ENCODE peak calls at places on chromosomes 5 and 9, in six cellular contexts. P is H1, M is IMR-90, O is A549, X is esophagus muscularis mucosa, W is H54. V is an unnamed sample.

GRCh38 chr5:114782869-114783268 is 386.8 kb downstream of the TRIM36 start:
- DNase-seq in P (peak), M (no peak), O (no peak), X (no peak), W (no peak), V (no peak)

GRCh38 chr5:110007101-110007500 is 317.4 kb downstream of the MAN2A1 start:
- DNase-seq in P (no peak), M (no peak), O (no peak), X (no peak), W (no peak), V (no peak)

GRCh38 chr5:67983251-67983941 is 232.2 kb upstream of the PIK3R1 start:
- DNase-seq in P (no peak), M (peak), O (no peak), X (no peak), W (no peak), V (no peak)

GRCh38 chr5:174596429-174596828 is 128.0 kb upstream of the MSX2 start:
- DNase-seq in P (no peak), M (peak), O (no peak), X (no peak), W (peak), V (no peak)

GRCh38 chr5:125470503-125470902 is 724.1 kb upstream of the ZNF608 start:
- DNase-seq in P (no peak), M (no peak), O (no peak), X (no peak), W (no peak), V (no peak)

GRCh38 chr9:16191691-16192402 is 639.0 kb downstream of the CCDC171 start:
- DNase-seq in P (peak), M (peak), O (peak), X (peak), W (peak), V (peak)

GRCh38 chr5:1054018-1054798 is 45.6 kb downstream of the NKD2 start:
- DNase-seq in P (no peak), M (no peak), O (no peak), X (no peak), W (no peak), V (no peak)

GRCh38 chr5:17182966-17183365 is 34.5 kb upstream of the BASP1 start:
- DNase-seq in P (no peak), M (peak), O (no peak), X (no peak), W (no peak), V (no peak)

GRCh38 chr5:39566891-39567290 is 142.1 kb upstream of the DAB2 start:
- DNase-seq in P (no peak), M (no peak), O (no peak), X (no peak), W (no peak), V (no peak)

GRCh38 chr5:42655982-42656660 is 100.5 kb upstream of the CCDC152 start:
- DNase-seq in P (no peak), M (no peak), O (no peak), X (no peak), W (no peak), V (no peak)

GRCh38 chr9:137313326-137313920 is 11.4 kb upstream of the NRARP start:
- DNase-seq in P (no peak), M (no peak), O (no peak), X (no peak), W (peak), V (peak)

GRCh38 chr5:1105350-1106265 is 6.3 kb downstream of the SLC12A7 start:
- DNase-seq in P (no peak), M (no peak), O (peak), X (no peak), W (no peak), V (no peak)

GRCh38 chr9:19151425-19152159 is 24.3 kb upstream of the PLIN2 start:
- DNase-seq in P (no peak), M (no peak), O (no peak), X (no peak), W (no peak), V (no peak)

GRCh38 chr5:14503017-14503680 is 78.4 kb upstream of the OTULINL start:
- DNase-seq in P (no peak), M (no peak), O (no peak), X (no peak), W (no peak), V (no peak)

GRCh38 chr9:99103909-99104458 is 929 bp upstream of the TGFBR1 start:
- DNase-seq in P (peak), M (peak), O (no peak), X (no peak), W (peak), V (no peak)

GRCh38 chr5:172399826-172400225 is 54.5 kb downstream of the SH3PXD2B start:
- DNase-seq in P (no peak), M (no peak), O (no peak), X (no peak), W (no peak), V (no peak)

GRCh38 chr9:107222020-107222522 is 61.0 kb upstream of the RAD23B start:
- DNase-seq in P (no peak), M (peak), O (no peak), X (peak), W (peak), V (no peak)

GRCh38 chr5:62093981-62094380 is 212.0 kb upstream of the KIF2A start:
- DNase-seq in P (no peak), M (peak), O (peak), X (no peak), W (peak), V (no peak)

GRCh38 chr5:137114529-137114928 is 384.6 kb downstream of the SPOCK1 start:
- DNase-seq in P (no peak), M (peak), O (peak), X (no peak), W (no peak), V (no peak)

GRCh38 chr9:33781736-33782135 is 13.6 kb upstream of the PRSS3 start:
- DNase-seq in P (no peak), M (no peak), O (no peak), X (no peak), W (no peak), V (no peak)

GRCh38 chr5:36239370-36240293 is 2.1 kb downstream of the NADK2 start:
- DNase-seq in P (no peak), M (no peak), O (no peak), X (no peak), W (no peak), V (no peak)

GRCh38 chr9:115289757-115290208 is 171.8 kb upstream of the TNC start:
- DNase-seq in P (no peak), M (peak), O (no peak), X (no peak), W (no peak), V (no peak)

GRCh38 chr5:141192110-141192725 is at the start of gene PCDHB10:
- DNase-seq in P (peak), M (peak), O (no peak), X (no peak), W (peak), V (peak)

GRCh38 chr9:99822596-99823391 is 1.1 kb downstream of the NR4A3 start:
- DNase-seq in P (peak), M (peak), O (peak), X (peak), W (peak), V (peak)

GRCh38 chr5:72440207-72440638 is 67.0 kb downstream of the ZNF366 start:
- DNase-seq in P (no peak), M (no peak), O (no peak), X (no peak), W (no peak), V (no peak)

GRCh38 chr9:36045610-36046009 is 8.9 kb downstream of the RECK start:
- DNase-seq in P (no peak), M (no peak), O (no peak), X (no peak), W (no peak), V (no peak)

GRCh38 chr9:95138474-95138873 is 179.0 kb downstream of the FANCC start:
- DNase-seq in P (no peak), M (peak), O (no peak), X (no peak), W (no peak), V (no peak)

GRCh38 chr9:94030318-94031179 is 53.7 kb upstream of the PTPDC1 start:
- DNase-seq in P (peak), M (peak), O (peak), X (peak), W (peak), V (peak)
- TF ChIP-seq POLR2A in P (peak), M (peak), O (peak), X (peak), W (peak), V (no peak)

GRCh38 chr9:6015278-6016157 is at the start of gene RANBP6:
- DNase-seq in P (peak), M (peak), O (peak), X (peak), W (peak), V (peak)
- TF ChIP-seq POLR2A in P (peak), M (peak), O (peak), X (peak), W (peak), V (peak)

GRCh38 chr9:133160742-133161541 is 2.8 kb downstream of the GBGT1 start:
- DNase-seq in P (no peak), M (peak), O (peak), X (peak), W (peak), V (peak)

GRCh38 chr9:133164209-133164590 is 486 bp upstream of the GBGT1 start:
- DNase-seq in P (no peak), M (no peak), O (no peak), X (no peak), W (no peak), V (no peak)

GRCh38 chr9:133163559-133164208 is at the start of gene GBGT1:
- DNase-seq in P (peak), M (no peak), O (peak), X (no peak), W (no peak), V (peak)

GRCh38 chr9:133162802-133163558 is 734 bp downstream of the GBGT1 start:
- DNase-seq in P (peak), M (no peak), O (no peak), X (no peak), W (no peak), V (peak)

GRCh38 chr9:133161542-133161950 is 2.2 kb downstream of the GBGT1 start:
- DNase-seq in P (no peak), M (no peak), O (no peak), X (no peak), W (no peak), V (no peak)
- TF ChIP-seq POLR2A in P (no peak), M (no peak), O (no peak), X (no peak), W (no peak), V (no peak)

DNA sequence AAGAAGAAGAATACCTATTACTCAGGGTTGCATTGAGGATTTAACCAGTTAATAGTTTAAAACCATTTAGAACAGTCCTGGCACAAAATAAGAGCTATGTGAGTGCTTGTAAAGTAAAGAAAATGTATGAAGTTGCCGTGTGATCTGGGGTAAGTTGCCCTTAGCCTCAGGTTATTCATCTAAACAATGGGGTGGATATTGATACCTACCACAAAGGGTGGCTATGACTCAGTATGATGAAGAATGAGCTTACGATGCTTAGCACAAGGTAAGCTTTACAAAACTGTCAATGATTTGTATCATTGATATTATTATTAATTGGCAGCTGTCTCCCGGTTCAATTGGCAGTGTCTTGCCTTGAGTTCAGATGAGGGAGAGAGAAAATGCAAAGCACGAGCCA is 149.4 kb upstream of the PITX1 start:
- DNase-seq in P (no peak), M (no peak), O (no peak), X (no peak), W (no peak), V (no peak)
- TF ChIP-seq POLR2A in P (no peak), M (no peak), O (no peak), X (no peak), W (no peak), V (no peak)

DNA sequence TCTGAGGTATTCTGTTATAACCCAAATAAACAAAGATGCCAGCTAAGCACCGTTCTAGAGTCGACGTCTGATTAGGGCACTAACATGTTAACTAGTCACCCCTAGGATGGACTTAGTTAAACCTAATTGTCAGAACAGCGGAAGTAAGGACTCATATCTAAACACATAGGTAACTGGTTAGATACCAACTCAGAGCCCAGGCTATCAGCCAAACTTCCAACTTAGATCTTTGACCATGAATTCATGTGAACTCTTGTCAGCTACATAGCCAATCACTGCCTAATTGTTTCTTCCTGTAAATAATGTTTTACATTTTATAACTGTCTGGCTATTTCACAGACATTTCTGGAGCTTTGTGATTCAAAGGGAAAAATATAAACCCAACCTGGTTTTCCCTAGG is 84.3 kb upstream of the DHFR start:
- DNase-seq in P (no peak), M (no peak), O (no peak), X (no peak), W (no peak), V (no peak)
- TF ChIP-seq POLR2A in P (no peak), M (no peak), O (no peak), X (no peak), W (no peak), V (no peak)

DNA sequence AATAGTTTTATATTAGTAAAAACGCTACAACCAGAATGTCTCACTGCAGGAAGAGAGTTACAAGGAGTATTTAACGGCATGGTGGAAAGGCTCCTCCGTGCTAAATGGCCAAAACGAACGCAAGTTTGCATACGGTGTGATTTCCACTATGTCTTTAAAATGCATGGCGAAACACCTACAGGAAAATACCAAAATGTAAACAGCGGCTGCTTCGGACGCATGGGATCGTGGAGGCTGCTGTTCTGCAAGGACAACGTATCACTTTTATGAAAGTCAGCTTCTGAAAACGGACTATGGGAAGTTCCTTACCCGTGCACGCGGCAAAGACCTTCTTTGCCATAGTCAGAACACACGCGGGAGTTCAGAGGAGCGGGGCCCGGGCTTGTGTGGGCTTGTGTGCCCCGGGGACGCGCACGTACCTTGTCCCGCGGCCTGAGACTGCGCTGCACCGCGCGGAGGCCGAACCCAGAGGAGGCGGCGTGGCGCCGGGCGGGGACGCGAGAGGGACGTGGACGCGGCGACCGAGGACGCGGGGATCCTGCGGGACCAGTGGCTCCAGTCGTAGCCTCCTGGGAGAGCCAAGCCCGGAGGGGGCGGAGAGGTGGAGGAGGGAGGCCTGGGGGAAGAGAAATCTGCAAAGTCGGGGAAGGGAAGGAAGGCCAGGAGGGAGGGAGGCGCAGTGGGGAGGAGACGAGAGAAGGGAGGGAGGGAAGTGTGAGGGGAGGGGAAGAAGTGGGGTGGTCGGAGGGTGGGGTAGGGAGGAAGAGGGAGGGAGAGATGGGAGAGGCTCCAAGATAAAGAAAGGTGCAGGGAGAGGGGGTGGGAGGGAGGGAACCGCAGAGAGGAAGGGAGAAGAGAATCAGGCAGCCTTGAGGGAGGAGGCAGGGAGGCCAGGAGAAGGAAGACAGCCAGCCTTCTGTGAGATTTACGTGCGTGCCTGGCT is at the start of gene CMBL:
- DNase-seq in P (peak), M (peak), O (no peak), X (no peak), W (peak), V (peak)
- TF ChIP-seq POLR2A in P (no peak), M (no peak), O (peak), X (no peak), W (peak), V (no peak)

DNA sequence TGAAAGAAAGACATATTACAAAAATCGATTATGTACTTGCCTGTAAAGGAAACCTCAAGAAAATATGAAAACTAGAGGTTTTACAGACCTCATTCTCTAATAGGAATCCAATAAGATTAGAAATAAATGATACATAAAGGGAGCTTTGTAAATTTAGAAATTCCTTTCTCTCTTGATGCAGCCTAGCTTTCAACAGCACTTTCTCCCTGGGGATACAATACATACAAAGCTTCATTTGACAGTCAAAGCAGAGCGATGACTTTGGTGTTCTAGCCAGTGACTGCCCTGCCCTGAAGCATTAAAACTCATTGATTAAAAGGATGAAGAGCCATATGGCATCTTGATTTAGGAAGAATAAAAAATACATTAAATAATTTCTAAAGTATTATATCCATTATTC is 46.2 kb upstream of the GLIS3 start:
- DNase-seq in P (no peak), M (no peak), O (no peak), X (peak), W (no peak), V (no peak)
- TF ChIP-seq POLR2A in P (no peak), M (no peak), O (no peak), X (no peak), W (no peak), V (no peak)

GRCh38 chr5:10266839-10267238 is 16.8 kb downstream of the CCT5 start:
- DNase-seq in P (no peak), M (no peak), O (no peak), X (no peak), W (no peak), V (no peak)
- TF ChIP-seq POLR2A in P (no peak), M (no peak), O (no peak), X (no peak), W (no peak), V (no peak)

GRCh38 chr9:91425270-91425669 is 1.6 kb upstream of the NFIL3 start:
- DNase-seq in P (no peak), M (no peak), O (no peak), X (no peak), W (no peak), V (no peak)

GRCh38 chr9:91423785-91424402 is at the start of gene NFIL3:
- DNase-seq in P (peak), M (peak), O (peak), X (no peak), W (peak), V (peak)

GRCh38 chr9:91422832-91423711 is 560 bp downstream of the NFIL3 start:
- DNase-seq in P (peak), M (peak), O (peak), X (peak), W (peak), V (peak)

GRCh38 chr9:91426123-91426745 is 2.6 kb upstream of the NFIL3 start:
- DNase-seq in P (no peak), M (peak), O (peak), X (no peak), W (peak), V (no peak)

GRCh38 chr9:91424403-91425176 is 958 bp upstream of the NFIL3 start:
- DNase-seq in P (peak), M (peak), O (peak), X (peak), W (peak), V (peak)
- TF ChIP-seq POLR2A in P (no peak), M (peak), O (no peak), X (peak), W (no peak), V (peak)